ENCODE peak calls at places on chromosomes 1 and 21, in eight cellular contexts. A is sigmoid colon; W is lung; F is WTC11; Y is left ventricle myocardium superior; S is MM.1S; M is fibroblast of lung; V is CD4-positive, alpha-beta memory T cell. N is an unnamed sample.

GRCh38 chr1:27341525-27342252 is at the start of gene SYTL1:
- DNase-seq in A (no peak), W (peak), F (peak), Y (no peak), S (peak), M (peak), V (peak), N (peak)

GRCh38 chr1:9289090-9289534 is 3.6 kb upstream of the SPSB1 start:
- DNase-seq in A (peak), W (peak), F (peak), Y (peak), S (peak), M (peak), V (peak), N (peak)

GRCh38 chr1:182189535-182190066 is 128.1 kb upstream of the ZNF648 start:
- DNase-seq in A (no peak), W (no peak), F (no peak), Y (no peak), S (no peak), M (no peak), V (no peak), N (no peak)

GRCh38 chr1:115183158-115183557 is 93.9 kb upstream of the TSPAN2 start:
- DNase-seq in A (no peak), W (no peak), F (peak), Y (no peak), S (no peak), M (no peak), V (no peak), N (no peak)

GRCh38 chr1:114153051-114153620 is 533 bp downstream of the SYT6 start:
- DNase-seq in A (no peak), W (no peak), F (no peak), Y (peak), S (no peak), M (no peak), V (peak), N (no peak)

GRCh38 chr1:1921459-1921862 is 2.4 kb upstream of the TMEM52 start:
- DNase-seq in A (no peak), W (no peak), F (no peak), Y (peak), S (no peak), M (no peak), V (no peak), N (no peak)

GRCh38 chr1:145751491-145752021 is 32.3 kb downstream of the CD160 start:
- DNase-seq in A (no peak), W (no peak), F (no peak), Y (no peak), S (no peak), M (peak), V (no peak), N (no peak)

GRCh38 chr1:88327391-88328267 is 356.4 kb upstream of the PKN2 start:
- DNase-seq in A (no peak), W (no peak), F (no peak), Y (no peak), S (no peak), M (peak), V (no peak), N (no peak)

GRCh38 chr1:28815533-28815932 is 3.6 kb downstream of the OPRD1 start:
- DNase-seq in A (no peak), W (no peak), F (no peak), Y (no peak), S (peak), M (no peak), V (no peak), N (peak)

GRCh38 chr1:216903389-216903754 is 180.1 kb upstream of the ESRRG start:
- DNase-seq in A (no peak), W (no peak), F (no peak), Y (no peak), S (no peak), M (peak), V (no peak), N (no peak)

GRCh38 chr21:34604556-34604955 is 10.4 kb downstream of the RCAN1 start:
- DNase-seq in A (no peak), W (no peak), F (no peak), Y (no peak), S (no peak), M (no peak), V (no peak), N (no peak)

N was measured in RPMI8226.